ENCODE peak calls at places on chromosomes 4 and X, in eight cellular contexts. I is AG08396; V is sciatic nerve; Q is RPMI7951; K is psoas muscle; W is mesothelial cell of epicardium; M is ACHN; Y is stimulated activated CD8-positive, alpha-beta memory T cell treated with anti-CD3 and anti-CD28 coated beads, Interleukin-12 subunit alpha, Interleukin-12 subunit beta, amount 100 ng/mL, for 4 hours. F is an unnamed sample.
A peak's percentile ranks its signal among the peaks of the same experiment; 100 is the strongest.

GRCh38 chr4:20687894-20688293 is 12.4 kb upstream of the PACRGL start:
- DNase-seq in I (peak; percentile 32), V (no peak), Q (peak; percentile 58), K (no peak), W (no peak), M (peak; percentile 94), Y (no peak), F (no peak)

GRCh38 chrX:107447642-107448041 is 1.8 kb upstream of the FRMPD3 start:
- DNase-seq in I (no peak), V (no peak), Q (no peak), K (no peak), W (no peak), M (no peak), Y (no peak), F (no peak)

GRCh38 chrX:44071847-44072545 is 98.8 kb upstream of the NDP start:
- DNase-seq in I (peak; percentile 47), V (no peak), Q (peak; percentile 87), K (no peak), W (no peak), M (peak; percentile 18), Y (no peak), F (no peak)

GRCh38 chr4:105306158-105306781 is 159.6 kb downstream of the TET2 start:
- DNase-seq in I (no peak), V (no peak), Q (peak; percentile 4), K (no peak), W (no peak), M (no peak), Y (peak; percentile 6), F (peak; percentile 39)

GRCh38 chr4:144366425-144366824 is 225.9 kb upstream of the GYPA start:
- DNase-seq in I (no peak), V (no peak), Q (no peak), K (no peak), W (no peak), M (no peak), Y (no peak), F (no peak)

GRCh38 chr4:2745516-2745915 is 10.6 kb downstream of the TNIP2 start:
- DNase-seq in I (no peak), V (no peak), Q (no peak), K (no peak), W (no peak), M (no peak), Y (no peak), F (no peak)

GRCh38 chr4:131426023-131426758 is 1722.9 kb upstream of the PCDH10 start:
- DNase-seq in I (no peak), V (no peak), Q (no peak), K (no peak), W (no peak), M (no peak), Y (no peak), F (no peak)

GRCh38 chr4:177699365-177700213 is 257.4 kb upstream of the AGA start:
- DNase-seq in I (no peak), V (no peak), Q (peak; percentile 3), K (no peak), W (no peak), M (peak; percentile 88), Y (no peak), F (no peak)

GRCh38 chr4:181271241-181271640 is 972.0 kb upstream of the TENM3 start:
- DNase-seq in I (no peak), V (no peak), Q (no peak), K (no peak), W (no peak), M (no peak), Y (no peak), F (no peak)

GRCh38 chr4:13102344-13102743 is 381.8 kb downstream of the RAB28 start:
- DNase-seq in I (no peak), V (no peak), Q (no peak), K (no peak), W (no peak), M (no peak), Y (no peak), F (no peak)

GRCh38 chrX:47358387-47359065 is 11.9 kb upstream of the ZNF157 start:
- DNase-seq in I (no peak), V (no peak), Q (no peak), K (no peak), W (no peak), M (no peak), Y (no peak), F (no peak)

F was measured in GM18507.